ENCODE peak calls at places on chromosomes 7 and 10, in four cellular contexts. D is HepG2, O is H1, P is GM12878. S is an unnamed sample. For H3K4me1, the result is how much of the 10 kb centered on the place peaks cover.

GRCh38 chr7:143882611-143883078 is 19.3 kb downstream of the TCAF1 start:
- DNase-seq in D (peak), O (no peak), P (no peak), S (no peak)

GRCh38 chr7:106770191-106770590 is 94.9 kb upstream of the PIK3CG start:
- DNase-seq in D (no peak), O (no peak), P (no peak), S (no peak)

GRCh38 chr10:79424221-79425073 is 21.0 kb downstream of the ZCCHC24 start:
- DNase-seq in D (peak), O (no peak), P (no peak), S (no peak)

GRCh38 chr10:128927821-128928220 is 539.2 kb upstream of the MGMT start:
- DNase-seq in D (no peak), O (no peak), P (no peak), S (no peak)

GRCh38 chr10:11024596-11024995 is 6.9 kb downstream of the CELF2 start:
- DNase-seq in D (no peak), O (no peak), P (no peak), S (no peak)

GRCh38 chr10:110524179-110524863 is 26.6 kb downstream of the DUSP5 start:
- DNase-seq in D (no peak), O (no peak), P (no peak), S (no peak)

GRCh38 chr10:100184426-100185219 is 1.2 kb downstream of the ERLIN1 start:
- DNase-seq in D (peak), O (no peak), P (no peak), S (no peak)

GRCh38 chr7:41145656-41146055 is 557.2 kb downstream of the INHBA start:
- DNase-seq in D (no peak), O (no peak), P (no peak), S (no peak)

GRCh38 chr10:60099998-60100747 is 193.8 kb upstream of the CCDC6 start:
- DNase-seq in D (peak), O (no peak), P (no peak), S (no peak)

GRCh38 chr10:80160361-80161128 is 28.0 kb downstream of the PLAC9 start:
- DNase-seq in D (no peak), O (no peak), P (no peak), S (no peak)

GRCh38 chr10:122199070-122199469 is 72.0 kb upstream of the BTBD16 start:
- DNase-seq in D (no peak), O (no peak), P (no peak), S (no peak)

GRCh38 chr10:75408911-75409885 is 7.6 kb upstream of the ZNF503 start:
- DNase-seq in D (no peak), O (peak), P (no peak), S (no peak)

GRCh38 chr10:323651-324293 is 188.5 kb downstream of the ZMYND11 start:
- DNase-seq in D (peak), O (no peak), P (peak), S (no peak)

GRCh38 chr10:55801262-55801661 is 559.8 kb downstream of the ZWINT start:
- DNase-seq in D (no peak), O (no peak), P (no peak), S (no peak)

GRCh38 chr7:103613655-103614642 is 167.9 kb upstream of the SLC26A5 start:
- DNase-seq in D (peak), O (no peak), P (no peak), S (no peak)

GRCh38 chr10:53314856-53315255 is 542.3 kb upstream of the MBL2 start:
- DNase-seq in D (no peak), O (no peak), P (no peak), S (no peak)

GRCh38 chr10:4767033-4767814 is 58.8 kb upstream of the AKR1E2 start:
- DNase-seq in D (peak), O (no peak), P (no peak), S (peak)

GRCh38 chr7:2166625-2167280 is 66.0 kb downstream of the MAD1L1 start:
- DNase-seq in D (no peak), O (no peak), P (no peak), S (no peak)
- TF ChIP-seq YY1 in D (no peak), O (no peak), P (no peak), S (no peak)

DNA sequence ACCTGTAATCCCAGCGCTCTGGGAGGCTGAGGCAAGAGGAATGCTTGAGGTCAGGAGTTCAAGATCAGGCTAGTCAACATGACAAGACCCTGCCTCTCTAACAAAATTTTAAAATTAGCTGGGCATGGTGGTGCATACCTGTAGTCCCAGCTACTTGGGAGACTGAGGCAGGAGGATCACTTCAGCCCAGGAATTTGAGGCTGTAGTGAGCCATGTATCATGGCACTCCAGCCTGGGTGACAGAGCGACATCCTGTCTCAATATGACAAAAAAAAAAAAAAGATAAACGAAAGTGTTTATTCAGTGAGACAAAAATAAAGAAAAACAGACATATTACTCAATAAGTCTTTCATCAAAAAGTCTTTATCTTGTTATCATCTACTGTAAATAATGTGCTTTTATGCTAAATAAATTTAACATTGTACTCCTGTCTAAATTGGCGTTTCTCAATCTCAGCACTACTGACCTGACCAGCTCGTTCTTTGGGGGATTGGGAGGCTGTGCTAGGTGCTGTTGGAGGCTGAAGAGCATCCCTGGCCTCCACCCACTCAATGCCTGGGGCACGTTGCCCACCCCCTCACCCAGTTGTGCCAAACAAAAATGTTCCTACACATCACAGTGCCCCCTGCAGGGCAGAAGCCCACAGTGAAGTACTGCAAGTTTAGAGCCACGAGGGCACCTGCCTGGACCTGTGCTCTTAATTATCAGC is 57.7 kb downstream of the NCAPG2 start:
- DNase-seq in D (peak), O (peak), P (no peak), S (peak)
- TF ChIP-seq SUZ12 in D (no peak), O (no peak), P (no peak), S (no peak)

GRCh38 chr7:127655720-127656119 is 3.7 kb downstream of the SND1 start:
- DNase-seq in D (no peak), O (no peak), P (no peak), S (no peak)
- H3K4me1 ChIP-seq in D (half or more), O (under half), P (under half), S (under half)

DNA sequence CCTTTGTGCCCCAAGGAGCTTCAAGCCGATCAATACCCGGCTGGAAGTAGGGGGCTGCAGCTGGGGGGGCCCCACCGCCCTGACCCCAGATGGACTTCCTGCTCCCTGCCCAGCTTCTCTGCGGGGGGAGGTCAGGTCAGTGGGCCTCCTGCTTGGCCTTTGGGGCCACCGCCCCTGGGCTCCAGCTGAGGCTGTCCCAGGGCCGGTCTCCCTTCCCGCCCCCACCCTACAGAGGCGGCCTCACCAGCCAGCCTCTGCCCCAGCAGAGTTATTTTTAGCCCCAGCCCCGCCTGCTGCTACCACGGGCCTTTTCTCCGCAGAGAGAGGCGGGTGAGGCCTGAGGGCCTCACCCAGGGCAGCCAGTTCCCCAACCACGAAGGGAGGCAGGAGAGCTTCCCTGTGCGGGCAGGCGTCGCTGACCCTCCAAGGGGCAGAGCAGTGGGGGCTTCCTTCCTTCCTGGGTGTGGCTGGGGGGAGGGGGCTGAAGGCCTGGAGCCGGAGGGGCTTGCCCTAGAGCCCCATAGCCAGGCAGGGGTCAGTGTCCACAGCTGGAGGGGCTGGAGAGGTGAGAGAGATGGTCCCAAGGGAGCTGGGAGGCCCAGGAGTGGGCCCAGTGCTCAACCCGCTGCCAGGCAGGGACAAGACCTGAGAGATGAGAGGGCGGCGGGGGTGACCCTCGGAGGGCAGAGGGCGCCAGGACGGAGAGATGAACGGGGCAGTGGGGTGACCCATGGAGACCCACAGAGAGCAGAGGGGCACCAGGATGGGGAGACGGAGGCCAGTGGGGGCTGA is 24.6 kb downstream of the PWWP2B start:
- DNase-seq in D (peak), O (no peak), P (no peak), S (no peak)
- TF ChIP-seq YY1 in D (no peak), O (no peak), P (no peak), S (no peak)

DNA sequence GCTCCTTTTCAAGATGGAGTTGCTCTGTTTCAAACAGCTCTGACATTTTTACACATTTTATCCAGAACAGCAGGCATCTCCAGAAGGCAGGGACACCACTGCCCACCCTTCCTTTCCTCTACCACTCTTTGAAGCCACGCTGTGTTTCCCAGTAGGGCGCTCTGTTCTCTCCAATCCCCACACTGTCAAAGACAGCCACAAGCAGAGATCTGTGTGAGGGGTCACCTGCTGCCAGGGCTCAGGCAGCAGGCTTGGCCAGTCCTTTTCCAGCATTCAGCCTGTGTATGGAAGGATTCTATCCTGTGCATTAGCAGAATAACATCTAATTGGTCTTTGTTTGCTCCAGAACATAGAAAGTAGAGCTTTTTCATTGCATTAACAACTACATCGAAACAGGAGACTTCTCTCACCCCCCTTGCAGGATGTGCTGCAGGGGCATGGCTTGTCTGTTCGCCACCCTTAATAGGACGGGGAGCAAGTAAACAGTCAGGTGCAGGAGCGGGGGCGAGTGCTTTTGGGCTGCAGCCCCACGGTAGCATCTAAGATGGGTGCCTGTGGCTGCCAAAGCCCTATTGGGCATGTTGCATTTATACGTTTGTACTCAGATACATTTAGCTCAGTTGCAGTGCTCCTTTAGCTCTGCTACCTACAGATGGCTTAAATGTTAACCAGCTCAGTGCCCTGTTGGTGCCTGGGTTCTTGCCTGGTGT is 326.1 kb downstream of the GALNT17 start:
- DNase-seq in D (no peak), O (no peak), P (no peak), S (no peak)
- TF ChIP-seq SUZ12 in D (no peak), O (no peak), P (no peak), S (no peak)

GRCh38 chr10:107585630-107586029 is 421.1 kb upstream of the SORCS1 start:
- DNase-seq in D (no peak), O (no peak), P (no peak), S (no peak)
- H3K4me1 ChIP-seq in D (under half), O (under half), P (under half), S (under half)

DNA sequence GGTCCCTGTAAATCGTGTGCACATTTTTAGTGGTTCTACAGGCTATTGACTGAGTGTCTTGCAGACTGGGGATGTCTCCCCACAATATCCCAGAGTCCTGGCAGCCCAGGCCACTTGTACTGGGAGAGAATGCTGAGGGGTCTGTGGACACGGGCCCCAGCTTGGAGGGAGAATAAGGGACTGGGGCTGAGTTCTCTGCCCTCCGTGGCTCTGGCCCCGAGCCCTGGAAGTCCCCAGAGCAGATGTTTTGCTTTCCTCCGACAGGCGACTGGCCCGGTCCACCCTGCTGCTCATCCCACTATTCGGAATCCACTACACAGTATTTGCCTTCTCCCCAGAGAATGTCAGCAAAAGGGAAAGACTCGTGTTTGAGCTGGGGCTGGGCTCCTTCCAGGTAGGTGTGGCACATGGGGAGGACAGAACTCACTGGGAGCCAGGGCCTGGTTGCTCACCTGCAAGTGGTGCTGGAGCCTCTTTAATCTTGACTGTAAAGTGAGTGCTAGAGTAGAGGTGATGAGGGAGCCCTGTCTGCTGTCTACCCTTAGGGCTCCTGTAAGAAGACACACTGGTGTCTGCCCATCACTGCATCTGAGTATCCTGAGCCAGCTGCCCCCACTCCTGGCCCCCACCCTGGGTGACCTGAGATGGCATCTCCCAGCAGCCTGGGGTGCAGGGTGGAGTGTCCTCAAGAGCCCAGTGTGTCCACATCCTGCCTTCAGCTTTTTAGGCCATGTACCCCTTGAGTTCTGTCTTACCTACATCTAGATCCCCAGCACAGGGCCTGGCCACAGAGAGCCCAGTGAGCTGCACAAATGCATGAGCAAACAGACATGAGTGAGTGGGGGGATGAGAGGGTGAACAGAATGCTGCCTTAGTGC is 51.1 kb downstream of the ADCYAP1R1 start:
- DNase-seq in D (no peak), O (no peak), P (no peak), S (no peak)
- TF ChIP-seq YY1 in D (no peak), O (no peak), P (no peak), S (no peak)

GRCh38 chr7:25619963-25620799 is 391.9 kb upstream of the NPVF start:
- DNase-seq in D (no peak), O (no peak), P (no peak), S (no peak)
- TF ChIP-seq SUZ12 in D (no peak), O (no peak), P (no peak), S (no peak)

S was measured in NT2/D1.